ENCODE peak calls at places on chromosomes 5 and 9, in ten cellular contexts. F is uterus; N is tibial artery; K is PC-9; T is CD4-positive, alpha-beta T cell; R is IMR-90; U is cardiac muscle cell; D is spleen; Q is OCI-LY7; P is Caco-2. Y is an unnamed sample. For H3K9me3, the result is how much of the 10 kb centered on the place peaks cover.

GRCh38 chr9:7234144-7234543 is 476.4 kb downstream of the KDM4C start:
- DNase-seq in F (no peak), N (no peak), K (peak), T (no peak), R (peak), U (peak), D (no peak), Q (peak), P (peak), Y (no peak)

GRCh38 chr5:71533614-71534013 is 53.5 kb upstream of the MCCC2 start:
- DNase-seq in F (no peak), N (no peak), K (no peak), T (no peak), R (peak), U (peak), D (no peak), Q (peak), P (no peak), Y (no peak)

GRCh38 chr5:33526755-33527154 is 86.0 kb downstream of the TARS1 start:
- DNase-seq in F (no peak), N (no peak), K (no peak), T (no peak), R (no peak), U (no peak), D (no peak), Q (no peak), P (no peak), Y (no peak)

GRCh38 chr9:137924761-137925369 is 47.3 kb downstream of the CACNA1B start:
- DNase-seq in F (no peak), N (no peak), K (no peak), T (no peak), R (no peak), U (no peak), D (no peak), Q (no peak), P (no peak), Y (no peak)

GRCh38 chr5:172029876-172030275 is 23.4 kb upstream of the FBXW11 start:
- DNase-seq in F (no peak), N (no peak), K (no peak), T (no peak), R (no peak), U (no peak), D (no peak), Q (no peak), P (no peak), Y (no peak)

GRCh38 chr5:68252678-68253520 is 37.3 kb downstream of the PIK3R1 start:
- DNase-seq in F (peak), N (peak), K (no peak), T (peak), R (peak), U (peak), D (peak), Q (peak), P (peak), Y (no peak)

GRCh38 chr5:72537166-72537565 is 30.0 kb upstream of the ZNF366 start:
- DNase-seq in F (no peak), N (no peak), K (no peak), T (no peak), R (no peak), U (no peak), D (no peak), Q (no peak), P (no peak), Y (no peak)

GRCh38 chr5:106019271-106019670 is 1651.5 kb downstream of the EFNA5 start:
- DNase-seq in F (no peak), N (no peak), K (no peak), T (no peak), R (peak), U (peak), D (no peak), Q (no peak), P (no peak), Y (no peak)

GRCh38 chr5:181282874-181283273 is 21.9 kb upstream of the TRIM52 start:
- DNase-seq in F (no peak), N (no peak), K (no peak), T (no peak), R (no peak), U (no peak), D (peak), Q (no peak), P (no peak), Y (no peak)

GRCh38 chr5:53253421-53253871 is 143.9 kb upstream of the MOCS2 start:
- DNase-seq in F (no peak), N (no peak), K (peak), T (no peak), R (peak), U (peak), D (no peak), Q (no peak), P (no peak), Y (no peak)

GRCh38 chr5:102778478-102778877 is 23.4 kb downstream of the PAM start:
- DNase-seq in F (no peak), N (no peak), K (no peak), T (no peak), R (peak), U (peak), D (no peak), Q (no peak), P (no peak), Y (no peak)

GRCh38 chr5:32942225-32942989 is 231.3 kb downstream of the NPR3 start:
- DNase-seq in F (no peak), N (no peak), K (no peak), T (no peak), R (peak), U (peak), D (no peak), Q (peak), P (peak), Y (no peak)

GRCh38 chr5:143233020-143233419 is 170.5 kb downstream of the NR3C1 start:
- DNase-seq in F (no peak), N (no peak), K (no peak), T (no peak), R (peak), U (peak), D (no peak), Q (no peak), P (no peak), Y (no peak)

GRCh38 chr5:111223086-111223789 is 946 bp upstream of the CAMK4 start:
- DNase-seq in F (no peak), N (no peak), K (no peak), T (no peak), R (no peak), U (no peak), D (no peak), Q (no peak), P (no peak), Y (no peak)

GRCh38 chr5:10421841-10422691 is 19.6 kb upstream of the ROPN1L start:
- DNase-seq in F (no peak), N (no peak), K (no peak), T (no peak), R (no peak), U (peak), D (no peak), Q (no peak), P (no peak), Y (no peak)

GRCh38 chr9:95725045-95725444 is 150.4 kb upstream of the ERCC6L2 start:
- DNase-seq in F (no peak), N (no peak), K (no peak), T (no peak), R (no peak), U (no peak), D (no peak), Q (no peak), P (no peak), Y (no peak)

GRCh38 chr9:106111039-106111740 is 416.8 kb downstream of the TMEM38B start:
- DNase-seq in F (no peak), N (no peak), K (no peak), T (no peak), R (no peak), U (no peak), D (no peak), Q (no peak), P (no peak), Y (no peak)

GRCh38 chr9:16715404-16715803 is 155.1 kb downstream of the BNC2 start:
- DNase-seq in F (peak), N (no peak), K (no peak), T (no peak), R (peak), U (peak), D (no peak), Q (no peak), P (no peak), Y (no peak)

GRCh38 chr9:5764130-5764868 is 68.6 kb downstream of the ERMP1 start:
- DNase-seq in F (no peak), N (no peak), K (no peak), T (no peak), R (no peak), U (no peak), D (no peak), Q (peak), P (no peak), Y (no peak)

GRCh38 chr5:35651002-35651756 is 33.5 kb downstream of the SPEF2 start:
- DNase-seq in F (no peak), N (no peak), K (peak), T (peak), R (peak), U (peak), D (no peak), Q (peak), P (peak), Y (no peak)

GRCh38 chr5:11588803-11589202 is 315.4 kb downstream of the CTNND2 start:
- DNase-seq in F (no peak), N (no peak), K (no peak), T (no peak), R (no peak), U (no peak), D (no peak), Q (no peak), P (no peak), Y (no peak)

GRCh38 chr5:136174021-136174659 is 18.8 kb downstream of the SMIM32 start:
- DNase-seq in F (no peak), N (no peak), K (no peak), T (no peak), R (peak), U (peak), D (no peak), Q (peak), P (peak), Y (no peak)

GRCh38 chr5:99169309-99169708 is 240.5 kb upstream of the CHD1 start:
- DNase-seq in F (no peak), N (no peak), K (no peak), T (no peak), R (no peak), U (peak), D (no peak), Q (no peak), P (no peak), Y (no peak)

GRCh38 chr5:126745259-126745992 is 31.5 kb upstream of the LMNB1 start:
- DNase-seq in F (no peak), N (no peak), K (peak), T (no peak), R (no peak), U (no peak), D (no peak), Q (no peak), P (no peak), Y (no peak)

GRCh38 chr9:78292026-78292425 is 4.9 kb upstream of the PSAT1 start:
- DNase-seq in F (no peak), N (no peak), K (no peak), T (no peak), R (no peak), U (no peak), D (no peak), Q (no peak), P (no peak), Y (no peak)

GRCh38 chr5:83467315-83468044 is 4.1 kb upstream of the VCAN start:
- DNase-seq in F (no peak), N (peak), K (no peak), T (no peak), R (peak), U (peak), D (no peak), Q (no peak), P (no peak), Y (no peak)

GRCh38 chr5:52964138-52964537 is 25.0 kb upstream of the ITGA2 start:
- DNase-seq in F (no peak), N (no peak), K (no peak), T (no peak), R (peak), U (no peak), D (no peak), Q (no peak), P (no peak), Y (no peak)

GRCh38 chr5:150659360-150660107 is 1.5 kb upstream of the MYOZ3 start:
- DNase-seq in F (peak), N (no peak), K (no peak), T (no peak), R (no peak), U (no peak), D (no peak), Q (no peak), P (no peak), Y (no peak)

GRCh38 chr5:109705596-109705995 is 15.9 kb downstream of the MAN2A1 start:
- DNase-seq in F (no peak), N (no peak), K (no peak), T (no peak), R (peak), U (peak), D (no peak), Q (no peak), P (no peak), Y (no peak)

GRCh38 chr5:104016650-104017049 is 454.1 kb upstream of the NUDT12 start:
- DNase-seq in F (no peak), N (no peak), K (no peak), T (no peak), R (peak), U (peak), D (no peak), Q (no peak), P (no peak), Y (no peak)

GRCh38 chr9:115671236-115671770 is 482.3 kb upstream of the PAPPA start:
- DNase-seq in F (no peak), N (no peak), K (no peak), T (no peak), R (no peak), U (no peak), D (no peak), Q (no peak), P (no peak), Y (no peak)

GRCh38 chr5:83900307-83900706 is 179.7 kb upstream of the HAPLN1 start:
- DNase-seq in F (no peak), N (no peak), K (no peak), T (no peak), R (peak), U (peak), D (no peak), Q (no peak), P (no peak), Y (no peak)

GRCh38 chr5:39164016-39164415 is 55.3 kb downstream of the FYB1 start:
- DNase-seq in F (no peak), N (peak), K (no peak), T (peak), R (no peak), U (no peak), D (peak), Q (no peak), P (no peak), Y (no peak)

GRCh38 chr5:139767960-139768359 is 27.6 kb upstream of the PSD2 start:
- DNase-seq in F (no peak), N (no peak), K (no peak), T (no peak), R (no peak), U (no peak), D (peak), Q (no peak), P (no peak), Y (no peak)

GRCh38 chr5:169650701-169651331 is 13.7 kb downstream of the DOCK2 start:
- DNase-seq in F (no peak), N (no peak), K (no peak), T (no peak), R (peak), U (peak), D (no peak), Q (peak), P (no peak), Y (no peak)

GRCh38 chr9:18114559-18114958 is 359.4 kb upstream of the ADAMTSL1 start:
- DNase-seq in F (no peak), N (no peak), K (no peak), T (no peak), R (no peak), U (no peak), D (no peak), Q (no peak), P (no peak), Y (no peak)

GRCh38 chr9:121780641-121781040 is 129.2 kb downstream of the DAB2IP start:
- DNase-seq in F (peak), N (no peak), K (no peak), T (no peak), R (no peak), U (no peak), D (no peak), Q (no peak), P (no peak), Y (no peak)

GRCh38 chr9:113012492-113012891 is 500 bp upstream of the ZNF883 start:
- DNase-seq in F (no peak), N (no peak), K (no peak), T (no peak), R (no peak), U (peak), D (no peak), Q (no peak), P (no peak), Y (no peak)
- H3K9me3 ChIP-seq in F (under half), N (under half), K (under half), T (under half), R (under half), U (under half), D (half or more), Q (under half), P (under half), Y (under half)

DNA sequence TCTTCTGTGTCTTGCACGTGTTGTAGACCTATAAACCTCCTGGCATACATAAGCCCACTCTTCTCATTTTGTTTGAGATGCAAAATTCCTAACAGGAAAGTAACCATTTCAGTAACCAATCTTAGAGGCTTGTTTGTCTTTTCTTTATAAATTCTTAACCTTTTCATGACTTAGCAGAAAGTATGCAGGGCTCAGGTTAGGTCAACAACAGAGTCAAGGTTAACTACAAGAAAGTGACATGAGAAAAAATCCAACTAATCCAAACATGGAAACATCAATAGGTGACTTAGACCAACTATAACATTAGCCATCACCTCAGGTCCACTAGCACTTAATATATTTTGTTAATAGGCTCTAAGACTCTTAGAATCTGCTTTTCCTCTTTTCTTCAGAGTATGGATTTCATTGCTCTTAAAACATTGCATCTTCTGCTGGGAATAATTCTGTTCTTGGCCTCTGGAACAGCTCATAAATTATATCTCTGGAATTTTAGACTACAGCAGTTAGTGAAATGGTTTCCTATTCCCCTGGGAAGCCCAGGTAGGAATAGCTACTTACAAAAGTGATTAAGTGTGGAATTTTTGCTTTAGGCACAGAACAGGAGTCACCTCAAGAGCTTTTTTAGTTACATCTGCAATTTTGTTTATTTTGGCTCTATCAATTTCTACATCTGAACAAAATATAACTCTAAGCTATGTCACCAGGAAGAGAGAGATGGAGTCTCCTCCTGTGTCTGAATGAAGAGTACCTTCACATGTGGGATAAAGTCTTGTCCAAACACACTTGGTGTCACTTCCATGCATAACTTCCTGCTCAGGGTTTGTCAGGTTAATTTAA is 155.3 kb upstream of the ANKRD55 start:
- DNase-seq in F (no peak), N (no peak), K (no peak), T (no peak), R (no peak), U (no peak), D (no peak), Q (no peak), P (no peak), Y (no peak)
- H3K9me3 ChIP-seq in F (under half), N (under half), K (under half), T (under half), R (under half), U (under half), D (under half), Q (under half), P (under half), Y (under half)

GRCh38 chr9:112325127-112325526 is 8.3 kb downstream of the PTBP3 start:
- DNase-seq in F (no peak), N (no peak), K (no peak), T (no peak), R (no peak), U (no peak), D (no peak), Q (no peak), P (no peak), Y (no peak)

GRCh38 chr9:112322701-112323377 is 10.6 kb downstream of the PTBP3 start:
- DNase-seq in F (no peak), N (no peak), K (no peak), T (no peak), R (no peak), U (no peak), D (no peak), Q (no peak), P (no peak), Y (no peak)

GRCh38 chr9:112326194-112326593 is 7.2 kb downstream of the PTBP3 start:
- DNase-seq in F (no peak), N (no peak), K (no peak), T (no peak), R (no peak), U (no peak), D (no peak), Q (peak), P (no peak), Y (no peak)

GRCh38 chr9:112325600-112325999 is 7.8 kb downstream of the PTBP3 start:
- DNase-seq in F (no peak), N (no peak), K (no peak), T (no peak), R (no peak), U (no peak), D (no peak), Q (no peak), P (no peak), Y (no peak)

GRCh38 chr9:112323378-112323854 is 10.0 kb downstream of the PTBP3 start:
- DNase-seq in F (no peak), N (no peak), K (no peak), T (no peak), R (no peak), U (no peak), D (no peak), Q (no peak), P (no peak), Y (no peak)
- H3K9me3 ChIP-seq in F (under half), N (under half), K (under half), T (under half), R (under half), U (under half), D (under half), Q (under half), P (under half), Y (under half)

DNA sequence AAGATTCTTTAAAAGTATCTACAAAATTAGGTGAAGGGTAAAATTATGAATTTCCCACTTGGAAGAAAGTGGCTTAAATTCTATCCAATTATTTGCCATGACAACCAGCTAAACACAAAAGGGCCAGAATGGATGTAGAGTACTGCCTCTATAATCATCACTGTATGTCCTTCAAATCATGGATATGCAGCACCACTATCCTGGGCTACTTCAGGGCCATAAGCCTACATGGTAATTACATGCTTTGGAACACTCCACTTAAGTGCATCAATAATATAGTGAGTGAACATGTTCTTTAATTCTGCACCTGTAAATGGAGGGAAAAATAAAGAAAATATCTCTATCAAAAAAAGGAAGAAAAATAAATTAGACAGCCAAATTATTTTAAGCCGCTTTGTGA is 575.2 kb downstream of the ISL1 start:
- DNase-seq in F (no peak), N (no peak), K (no peak), T (no peak), R (no peak), U (no peak), D (no peak), Q (no peak), P (no peak), Y (no peak)
- H3K9me3 ChIP-seq in F (under half), N (under half), K (under half), T (under half), R (under half), U (under half), D (under half), Q (under half), P (under half), Y (under half)

DNA sequence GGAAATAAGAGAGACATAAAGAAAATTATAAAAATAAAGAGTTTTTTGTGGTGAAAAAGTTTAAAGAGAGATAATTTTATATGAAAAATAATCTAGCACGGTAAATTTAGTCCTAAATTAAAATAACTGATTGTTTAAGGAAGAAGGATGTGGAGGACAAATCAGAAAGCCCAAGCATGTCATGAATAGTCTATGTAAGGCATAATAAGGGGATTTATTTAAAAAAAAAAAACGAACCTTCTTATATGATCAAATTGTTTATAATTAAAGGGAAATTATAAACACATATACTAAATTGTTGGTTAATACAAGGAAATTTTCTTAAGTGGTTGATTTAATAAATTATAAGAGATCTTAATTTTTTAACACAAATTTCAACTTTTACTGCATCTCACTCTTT is 551.8 kb upstream of the TYRP1 start:
- DNase-seq in F (no peak), N (no peak), K (no peak), T (no peak), R (no peak), U (no peak), D (no peak), Q (peak), P (no peak), Y (no peak)
- H3K9me3 ChIP-seq in F (under half), N (under half), K (under half), T (under half), R (under half), U (under half), D (under half), Q (under half), P (under half), Y (under half)

Y was measured in lower lobe of right lung.